ENCODE peak calls at places on chromosomes 5 and 9, in seven cellular contexts. U is HCT116, C is IMR-90, T is testis, M is ovary, D is H1, N is sigmoid colon. I is an unnamed sample. For H3K9me3, the result is how much of the 10 kb centered on the place peaks cover.

GRCh38 chr5:174533771-174534221 is 190.6 kb upstream of the MSX2 start:
- DNase-seq in T (no peak), C (peak), M (no peak), N (no peak), U (peak), D (no peak), I (no peak)

GRCh38 chr9:80492221-80492620 is 920.5 kb downstream of the TLE4 start:
- DNase-seq in N (no peak), U (no peak), T (no peak), C (peak), M (peak), D (no peak), I (no peak)

GRCh38 chr9:87543251-87543650 is 45.6 kb downstream of the DAPK1 start:
- DNase-seq in C (no peak), D (no peak), U (no peak), T (no peak), N (no peak), M (no peak), I (no peak)

GRCh38 chr5:33079548-33079947 is 361.2 kb upstream of the TARS1 start:
- DNase-seq in N (no peak), U (no peak), C (peak), M (no peak), D (no peak), T (no peak), I (no peak)

GRCh38 chr5:177131711-177132503 is 1.7 kb upstream of the NSD1 start:
- DNase-seq in N (peak), C (no peak), U (no peak), T (peak), M (peak), D (no peak), I (peak)

GRCh38 chr5:78475370-78475769 is 115.0 kb downstream of the SCAMP1 start:
- DNase-seq in M (no peak), N (no peak), D (no peak), C (no peak), U (no peak), T (no peak), I (no peak)

GRCh38 chr9:21681641-21682040 is 120.8 kb upstream of the MTAP start:
- DNase-seq in M (no peak), U (no peak), N (no peak), C (peak), T (no peak), D (no peak), I (no peak)

GRCh38 chr9:101333490-101333889 is 51.3 kb downstream of the BAAT start:
- DNase-seq in M (no peak), D (no peak), T (no peak), N (no peak), C (no peak), U (no peak), I (no peak)

GRCh38 chr5:103120607-103121200 is 603 bp downstream of the PPIP5K2 start:
- DNase-seq in C (peak), N (no peak), D (no peak), T (no peak), U (no peak), M (no peak), I (no peak)

GRCh38 chr5:134053840-134054338 is 49.1 kb upstream of the VDAC1 start:
- DNase-seq in N (no peak), T (no peak), C (peak), D (no peak), M (no peak), U (peak), I (no peak)

GRCh38 chr9:27538668-27539067 is 9.1 kb upstream of the MOB3B start:
- DNase-seq in U (no peak), M (no peak), T (no peak), D (no peak), N (no peak), C (no peak), I (no peak)

GRCh38 chr5:139575751-139576150 is 14.6 kb downstream of the UBE2D2 start:
- DNase-seq in D (no peak), U (no peak), M (no peak), C (no peak), T (no peak), N (no peak), I (no peak)

GRCh38 chr5:759111-759741 is 25.3 kb downstream of the ZDHHC11B start:
- DNase-seq in M (peak), U (no peak), N (peak), D (no peak), C (no peak), T (no peak), I (peak)

GRCh38 chr5:122844916-122845252 is 529 bp upstream of the SNX24 start:
- DNase-seq in U (no peak), D (no peak), T (peak), M (no peak), C (peak), N (no peak), I (no peak)

GRCh38 chr9:134966270-134966669 is 48.6 kb upstream of the FCN1 start:
- DNase-seq in U (no peak), C (no peak), N (peak), D (no peak), T (no peak), M (no peak), I (no peak)

GRCh38 chr9:31013371-31013770 is 1371.1 kb upstream of the ACO1 start:
- DNase-seq in N (no peak), U (no peak), C (no peak), D (no peak), T (no peak), M (no peak), I (no peak)
- H3K27ac ChIP-seq in N (no peak), U (no peak), C (no peak), D (no peak), T (no peak), M (no peak), I (no peak)

GRCh38 chr5:7396169-7397004 is 449 bp downstream of the ADCY2 start:
- DNase-seq in D (no peak), C (no peak), M (peak), U (no peak), N (no peak), T (no peak), I (peak)
- TF ChIP-seq POLR2A in D (no peak), C (no peak), M (no peak), U (no peak), N (no peak), T (no peak), I (peak)

DNA sequence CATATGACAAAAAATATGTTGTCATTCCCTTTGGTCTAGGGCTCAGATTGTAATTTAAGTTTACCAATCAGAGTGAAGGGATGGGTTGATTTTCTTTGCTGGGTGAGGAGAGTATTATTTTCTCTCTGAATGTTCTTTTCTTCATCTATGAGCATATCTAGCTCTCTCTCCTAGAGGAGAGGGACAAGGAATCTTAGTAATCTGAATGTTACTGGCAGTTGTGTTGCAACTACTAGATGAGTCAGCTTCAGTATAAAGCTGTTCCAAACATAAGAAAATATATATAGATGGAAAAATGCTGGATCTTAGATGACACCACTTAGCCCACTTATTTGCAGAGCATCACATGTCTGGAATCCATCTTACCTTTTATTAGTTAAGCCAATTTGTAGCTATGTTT is 259.3 kb downstream of the TUSC1 start:
- DNase-seq in M (no peak), C (no peak), T (no peak), N (no peak), D (no peak), U (no peak), I (no peak)
- H3K9me3 ChIP-seq in M (under half), C (under half), T (under half), N (under half), D (under half), U (under half), I (under half)

DNA sequence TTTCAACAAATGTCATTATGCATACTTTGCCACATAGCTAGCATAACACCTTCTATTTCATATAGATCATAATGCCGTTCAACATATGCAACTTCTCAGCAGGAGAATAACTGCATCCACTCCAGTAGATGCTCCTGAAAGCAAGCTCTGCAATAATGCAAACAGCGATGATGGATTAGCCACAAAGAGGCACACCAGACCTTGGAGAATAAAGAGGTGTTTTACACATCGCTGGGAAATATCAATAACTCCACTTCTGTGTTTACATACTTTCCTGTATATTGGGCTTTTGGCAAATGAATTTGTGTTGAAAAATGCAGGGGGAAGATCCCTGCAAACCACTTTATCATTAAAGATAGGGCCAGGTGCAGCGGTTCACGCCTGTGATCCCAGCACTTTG is 271.5 kb upstream of the PANK3 start:
- DNase-seq in C (no peak), U (no peak), N (no peak), M (no peak), T (no peak), D (no peak), I (no peak)
- H3K27ac ChIP-seq in C (no peak), U (no peak), N (no peak), M (no peak), T (no peak), D (no peak), I (no peak)

DNA sequence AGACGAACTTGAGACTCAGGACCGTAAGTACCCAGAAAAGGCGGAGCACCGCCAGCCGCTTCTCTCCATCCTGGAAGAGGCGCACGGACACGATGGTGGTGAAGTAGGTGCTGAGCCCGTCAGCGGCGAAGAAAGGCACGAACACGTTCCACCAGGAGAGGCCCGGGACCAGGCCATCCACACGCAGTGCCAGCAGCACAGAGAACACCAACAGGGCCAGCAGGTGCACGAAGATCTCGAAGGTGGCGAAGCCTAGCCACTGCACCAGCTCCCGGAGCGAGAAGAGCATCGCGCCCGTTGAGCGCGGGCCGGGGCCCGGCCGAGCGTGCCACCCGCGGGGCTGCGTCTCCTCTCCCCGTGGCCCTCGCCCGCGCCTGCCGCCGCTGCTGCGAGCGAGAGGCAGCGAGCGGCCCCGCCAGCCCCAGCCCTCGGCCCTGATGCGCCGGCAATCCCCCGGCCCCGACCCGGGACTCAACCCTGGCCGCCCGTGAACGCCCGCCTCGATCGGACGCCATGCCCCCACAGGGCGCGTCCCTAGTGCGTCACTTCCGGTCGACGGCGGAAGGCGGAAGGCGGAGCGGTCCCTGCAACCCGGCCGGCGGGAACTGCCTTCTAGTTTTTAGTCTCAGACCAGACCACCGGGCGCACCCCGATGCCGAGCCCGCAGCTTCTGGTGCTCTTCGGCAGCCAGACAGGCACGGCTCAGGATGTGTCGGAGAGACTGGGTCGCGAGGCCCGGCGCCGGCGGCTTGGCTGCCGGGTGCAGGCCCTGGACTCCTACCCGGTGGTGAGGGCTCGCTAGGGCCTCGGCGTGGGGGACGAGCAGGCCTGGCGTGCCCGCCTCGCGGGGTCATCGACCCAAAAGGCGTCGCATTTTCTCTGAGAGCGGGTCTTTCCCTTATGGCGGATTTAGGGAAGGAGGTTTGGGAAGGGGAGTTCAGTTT is at the start of the genes NDOR1 and TMEM203:
- DNase-seq in D (no peak), M (peak), U (peak), N (peak), C (peak), T (peak), I (peak)
- TF ChIP-seq POLR2A in D (peak), M (peak), U (peak), N (peak), C (peak), T (no peak), I (peak)

DNA sequence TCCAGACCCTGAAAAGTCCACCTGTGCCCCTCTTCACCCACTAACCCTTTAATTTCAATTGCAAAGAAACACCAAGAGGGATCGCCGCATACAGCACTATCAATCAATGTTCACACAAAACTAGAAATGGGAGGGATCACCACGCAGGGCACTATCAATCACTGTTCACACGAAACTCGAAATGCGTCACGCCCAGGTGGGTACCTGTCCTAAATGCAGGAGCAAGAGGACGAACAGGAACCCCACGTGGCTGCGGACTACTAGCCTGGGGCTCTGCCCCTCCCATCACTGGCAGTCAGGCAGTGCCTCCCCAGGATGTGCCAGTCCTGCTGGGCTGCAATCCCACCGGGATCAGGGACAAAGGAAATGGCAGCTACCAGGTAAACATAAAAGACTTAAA is 28.2 kb downstream of the RASGEF1C start:
- DNase-seq in D (no peak), M (no peak), N (no peak), U (no peak), C (no peak), T (no peak), I (no peak)
- H3K9me3 ChIP-seq in D (under half), M (under half), N (under half), U (under half), C (under half), T (under half), I (under half)

GRCh38 chr5:59039296-59040006 is 456.6 kb downstream of the RAB3C start:
- DNase-seq in T (peak), D (no peak), N (peak), M (peak), C (peak), U (no peak), I (peak)
- H3K27ac ChIP-seq in T (no peak), D (no peak), N (peak), M (no peak), C (peak), U (no peak), I (peak)

GRCh38 chr5:142012792-142013388 is at the start of gene GNPDA1:
- DNase-seq in C (peak), N (peak), U (peak), T (peak), M (peak), D (peak), I (peak)
- TF ChIP-seq POLR2A in C (peak), N (no peak), U (peak), T (no peak), M (peak), D (peak), I (peak)

GRCh38 chr5:50923768-50924113 is 257.3 kb downstream of the PARP8 start:
- DNase-seq in D (no peak), C (no peak), T (no peak), U (no peak), N (no peak), M (no peak), I (no peak)
- H3K9me3 ChIP-seq in D (under half), C (under half), T (under half), U (under half), N (under half), M (under half), I (under half)

DNA sequence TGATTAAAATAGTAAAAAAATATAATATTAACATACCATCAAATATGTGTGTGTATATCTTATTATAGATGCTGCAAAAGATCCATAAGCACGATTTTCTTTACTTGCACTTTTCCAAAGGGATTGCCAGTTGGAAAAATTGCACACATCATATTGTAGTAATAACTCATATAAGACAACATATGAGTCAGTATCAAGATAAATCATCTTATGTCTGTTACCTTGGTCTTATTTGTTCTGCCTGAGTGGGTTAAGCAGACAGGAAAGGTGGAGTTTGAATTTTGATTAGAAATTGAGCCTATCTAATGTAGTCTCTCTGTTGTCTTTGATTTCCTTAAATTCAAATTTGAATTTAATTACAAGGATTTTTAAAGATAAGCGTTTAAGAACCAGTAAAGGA is 24.6 kb downstream of the LYSMD3 start:
- DNase-seq in U (no peak), C (no peak), D (no peak), T (no peak), M (no peak), N (no peak), I (no peak)
- H3K27ac ChIP-seq in U (no peak), C (no peak), D (no peak), T (no peak), M (no peak), N (no peak), I (no peak)